ENCODE peak calls at places on chromosomes 12 and 14, in four cellular contexts. One of them, this sample, is unnamed.

GRCh38 chr14:75283162-75283883 is 4.7 kb downstream of the FOS start:
- DNase-seq in astrocyte: peak; percentile 73
- DNase-seq in GM04504: peak; percentile 24
- DNase-seq in fibroblast of pulmonary artery: peak; percentile 89
- DNase-seq in this sample: no peak

GRCh38 chr12:97404549-97404948 is 58.1 kb upstream of the RMST start:
- DNase-seq in astrocyte: peak; percentile 21
- DNase-seq in GM04504: no peak
- DNase-seq in fibroblast of pulmonary artery: peak; percentile 22
- DNase-seq in this sample: no peak

GRCh38 chr12:3603576-3603975 is 112.6 kb downstream of the PRMT8 start:
- DNase-seq in astrocyte: no peak
- DNase-seq in GM04504: no peak
- DNase-seq in fibroblast of pulmonary artery: no peak
- DNase-seq in this sample: no peak

GRCh38 chr14:68975667-68976066 is 3.4 kb downstream of the ACTN1 start:
- DNase-seq in astrocyte: peak; percentile 91
- DNase-seq in GM04504: peak; percentile 67
- DNase-seq in fibroblast of pulmonary artery: peak; percentile 86
- DNase-seq in this sample: no peak

GRCh38 chr14:80787876-80788275 is 153.7 kb downstream of the CEP128 start:
- DNase-seq in astrocyte: no peak
- DNase-seq in GM04504: peak; percentile 23
- DNase-seq in fibroblast of pulmonary artery: no peak
- DNase-seq in this sample: no peak

GRCh38 chr12:57868870-57869609 is 22.5 kb upstream of the CTDSP2 start:
- DNase-seq in astrocyte: no peak
- DNase-seq in GM04504: no peak
- DNase-seq in fibroblast of pulmonary artery: no peak
- DNase-seq in this sample: no peak

GRCh38 chr14:74549588-74549987 is 56.0 kb downstream of the ISCA2 start:
- DNase-seq in astrocyte: no peak
- DNase-seq in GM04504: no peak
- DNase-seq in fibroblast of pulmonary artery: no peak
- DNase-seq in this sample: no peak

GRCh38 chr14:77268989-77269595 is 1.9 kb downstream of the NGB start:
- DNase-seq in astrocyte: no peak
- DNase-seq in GM04504: no peak
- DNase-seq in fibroblast of pulmonary artery: no peak
- DNase-seq in this sample: no peak

GRCh38 chr12:48810817-48811453 is 7.4 kb upstream of the CACNB3 start:
- DNase-seq in astrocyte: peak; percentile 89
- DNase-seq in GM04504: no peak
- DNase-seq in fibroblast of pulmonary artery: peak; percentile 75
- DNase-seq in this sample: peak; percentile 39

GRCh38 chr12:15152864-15153263 is 68.4 kb downstream of the RERG start:
- DNase-seq in astrocyte: peak; percentile 89
- DNase-seq in GM04504: no peak
- DNase-seq in fibroblast of pulmonary artery: peak; percentile 60
- DNase-seq in this sample: no peak

GRCh38 chr12:88946377-88946997 is 366.2 kb upstream of the KITLG start:
- DNase-seq in astrocyte: peak; percentile 88
- DNase-seq in GM04504: peak; percentile 83
- DNase-seq in fibroblast of pulmonary artery: peak; percentile 80
- DNase-seq in this sample: no peak

GRCh38 chr14:63186453-63186852 is 17.8 kb upstream of the RHOJ start:
- DNase-seq in astrocyte: peak; percentile 59
- DNase-seq in GM04504: no peak
- DNase-seq in fibroblast of pulmonary artery: peak; percentile 81
- DNase-seq in this sample: no peak

GRCh38 chr12:47218191-47218654 is 138.5 kb upstream of the AMIGO2 start:
- DNase-seq in astrocyte: no peak
- DNase-seq in GM04504: no peak
- DNase-seq in fibroblast of pulmonary artery: no peak
- DNase-seq in this sample: no peak

GRCh38 chr14:53999061-53999488 is 42.5 kb upstream of the BMP4 start:
- DNase-seq in astrocyte: peak; percentile 97
- DNase-seq in GM04504: no peak
- DNase-seq in fibroblast of pulmonary artery: peak; percentile 48
- DNase-seq in this sample: peak; percentile 6

GRCh38 chr14:75711796-75712211 is 50.8 kb downstream of the TTLL5 start:
- DNase-seq in astrocyte: peak; percentile 95
- DNase-seq in GM04504: peak; percentile 78
- DNase-seq in fibroblast of pulmonary artery: peak; percentile 87
- DNase-seq in this sample: peak; percentile 30

GRCh38 chr12:237026-237815 is 23.3 kb upstream of the SLC6A12 start:
- DNase-seq in astrocyte: no peak
- DNase-seq in GM04504: no peak
- DNase-seq in fibroblast of pulmonary artery: no peak
- DNase-seq in this sample: no peak

GRCh38 chr12:69685810-69686209 is 13.3 kb downstream of the BEST3 start:
- DNase-seq in astrocyte: peak; percentile 65
- DNase-seq in GM04504: no peak
- DNase-seq in fibroblast of pulmonary artery: peak; percentile 16
- DNase-seq in this sample: peak; percentile 67

GRCh38 chr12:34289431-34290190 is 267.3 kb downstream of the ALG10 start:
- DNase-seq in astrocyte: no peak
- DNase-seq in GM04504: no peak
- DNase-seq in fibroblast of pulmonary artery: no peak
- DNase-seq in this sample: no peak

GRCh38 chr12:61213646-61214045 is 1046.6 kb upstream of the USP15 start:
- DNase-seq in astrocyte: no peak
- DNase-seq in GM04504: no peak
- DNase-seq in fibroblast of pulmonary artery: no peak
- DNase-seq in this sample: no peak

This sample was measured in HS-5.